ENCODE peak calls at places on chromosomes 7 and 10, in five cellular contexts. U, L, K, S and Y are unnamed samples.

GRCh38 chr7:38704751-38705150 is 73.6 kb upstream of the AMPH start:
- DNase-seq in U (no peak), L (no peak), K (no peak), S (no peak), Y (no peak)

GRCh38 chr7:139860090-139860773 is 31.2 kb downstream of the TBXAS1 start:
- DNase-seq in U (no peak), L (no peak), K (no peak), S (no peak), Y (no peak)

GRCh38 chr7:29177963-29178612 is 16.5 kb upstream of the CHN2 start:
- DNase-seq in U (no peak), L (no peak), K (no peak), S (no peak), Y (no peak)

GRCh38 chr10:114623661-114624294 is 34.3 kb downstream of the ABLIM1 start:
- DNase-seq in U (no peak), L (no peak), K (peak; percentile 59), S (peak; percentile 95), Y (peak; percentile 17)

GRCh38 chr10:102615361-102615760 is 28.9 kb upstream of the TRIM8 start:
- DNase-seq in U (no peak), L (peak; percentile 67), K (no peak), S (no peak), Y (no peak)

GRCh38 chr7:76358053-76358477 is 726 bp downstream of the YWHAG start:
- DNase-seq in U (no peak), L (peak; percentile 66), K (no peak), S (no peak), Y (no peak)

GRCh38 chr10:117743517-117743916 is 201.0 kb downstream of the EMX2 start:
- DNase-seq in U (no peak), L (no peak), K (no peak), S (no peak), Y (no peak)

GRCh38 chr10:117161386-117162033 is 23.4 kb upstream of the VAX1 start:
- DNase-seq in U (no peak), L (no peak), K (no peak), S (no peak), Y (no peak)

GRCh38 chr7:133904766-133905165 is 222.4 kb upstream of the LRGUK start:
- DNase-seq in U (no peak), L (no peak), K (no peak), S (no peak), Y (no peak)

GRCh38 chr10:93488956-93489528 is 6.9 kb upstream of the MYOF start:
- DNase-seq in U (no peak), L (no peak), K (no peak), S (no peak), Y (no peak)

GRCh38 chr7:15326044-15326644 is 235.7 kb downstream of the AGMO start:
- DNase-seq in U (peak; percentile 16), L (peak; percentile 2), K (peak; percentile 34), S (peak; percentile 3), Y (no peak)

GRCh38 chr7:34991938-34992840 is 45.1 kb downstream of the DPY19L1 start:
- DNase-seq in U (no peak), L (peak; percentile 11), K (peak; percentile 39), S (no peak), Y (no peak)

GRCh38 chr7:156031679-156032478 is 219.6 kb upstream of the SHH start:
- DNase-seq in U (no peak), L (no peak), K (no peak), S (no peak), Y (no peak)

GRCh38 chr10:82164333-82164732 is 289.3 kb downstream of the NRG3 start:
- DNase-seq in U (no peak), L (no peak), K (no peak), S (no peak), Y (no peak)

GRCh38 chr7:17298102-17298839 is at the start of gene AHR:
- DNase-seq in U (peak; percentile 92), L (peak; percentile 6), K (peak; percentile 88), S (peak; percentile 86), Y (peak; percentile 50)

GRCh38 chr10:10956681-10957225 is 60.9 kb upstream of the CELF2 start:
- DNase-seq in U (no peak), L (no peak), K (no peak), S (no peak), Y (no peak)

GRCh38 chr7:127018889-127019288 is 233.9 kb downstream of the GRM8 start:
- DNase-seq in U (no peak), L (no peak), K (no peak), S (no peak), Y (no peak)

GRCh38 chr7:13800694-13801448 is 188.6 kb downstream of the ETV1 start:
- DNase-seq in U (no peak), L (no peak), K (no peak), S (no peak), Y (no peak)

GRCh38 chr7:28745351-28745750 is 212.8 kb downstream of the TRIL start:
- DNase-seq in U (no peak), L (no peak), K (no peak), S (no peak), Y (no peak)

GRCh38 chr7:117592011-117592635 is 112.3 kb downstream of the CFTR start:
- DNase-seq in U (no peak), L (no peak), K (no peak), S (no peak), Y (no peak)

GRCh38 chr7:118311121-118311803 is 86.8 kb downstream of the ANKRD7 start:
- DNase-seq in U (no peak), L (no peak), K (peak; percentile 7), S (no peak), Y (no peak)

GRCh38 chr10:32377458-32378370 is 30.8 kb upstream of the EPC1 start:
- DNase-seq in U (no peak), L (peak; percentile 46), K (peak; percentile 10), S (peak; percentile 37), Y (no peak)

GRCh38 chr7:116491887-116492653 is 7.5 kb upstream of the CAV2 start:
- DNase-seq in U (no peak), L (peak; percentile 56), K (no peak), S (no peak), Y (no peak)

GRCh38 chr7:116490351-116490750 is 9.2 kb upstream of the CAV2 start:
- DNase-seq in U (no peak), L (no peak), K (no peak), S (no peak), Y (no peak)

GRCh38 chr7:116495737-116496136 is 3.8 kb upstream of the CAV2 start:
- DNase-seq in U (no peak), L (no peak), K (no peak), S (no peak), Y (no peak)

GRCh38 chr7:116494472-116494871 is 5.1 kb upstream of the CAV2 start:
- DNase-seq in U (no peak), L (no peak), K (no peak), S (no peak), Y (no peak)

GRCh38 chr7:116492654-116493109 is 6.9 kb upstream of the CAV2 start:
- DNase-seq in U (no peak), L (no peak), K (no peak), S (no peak), Y (no peak)
- TF ChIP-seq ZNF274 in U (no peak), L (no peak), K (no peak), S (no peak), Y (no peak)

GRCh38 chr10:111338798-111339197 is 262.0 kb downstream of the ADRA2A start:
- DNase-seq in U (no peak), L (no peak), K (no peak), S (no peak), Y (no peak)

GRCh38 chr10:111335826-111336225 is 259.0 kb downstream of the ADRA2A start:
- DNase-seq in U (no peak), L (no peak), K (no peak), S (no peak), Y (no peak)

DNA sequence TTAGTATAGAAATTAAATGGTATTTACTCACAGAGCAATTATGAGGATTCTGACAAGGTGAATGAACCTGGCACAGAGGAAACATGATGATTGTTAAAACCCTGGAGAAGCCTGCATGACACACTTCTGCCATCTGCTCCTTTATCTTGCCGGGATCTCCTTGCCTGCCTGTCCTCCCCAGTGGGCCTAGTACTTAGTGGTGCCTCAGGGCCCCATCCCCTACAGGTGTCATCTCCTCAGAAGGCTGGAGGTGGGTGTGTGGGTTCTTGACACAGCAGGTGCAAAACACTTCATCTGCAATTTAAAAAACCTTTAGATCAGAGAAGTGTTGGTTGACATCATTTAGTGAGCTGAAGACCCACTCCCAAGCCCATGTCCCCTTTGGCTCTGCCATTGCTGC is 261.2 kb downstream of the ADRA2A start:
- DNase-seq in U (no peak), L (no peak), K (no peak), S (no peak), Y (no peak)
- TF ChIP-seq ZNF274 in U (no peak), L (no peak), K (no peak), S (no peak), Y (no peak)

GRCh38 chr7:66297579-66297978 is 92.4 kb downstream of the TPST1 start:
- DNase-seq in U (no peak), L (no peak), K (no peak), S (no peak), Y (no peak)
- TF ChIP-seq ZNF274 in U (no peak), L (no peak), K (no peak), S (no peak), Y (no peak)

GRCh38 chr7:70571403-70571911 is 560.5 kb upstream of the GALNT17 start:
- DNase-seq in U (no peak), L (no peak), K (no peak), S (peak; percentile 75), Y (no peak)
- TF ChIP-seq ZNF274 in U (no peak), L (no peak), K (no peak), S (no peak), Y (no peak)